ENCODE peak calls at places on chromosome 1, in six cellular contexts. T is OCI-LY7; X is adrenal gland; U is effector memory CD4-positive, alpha-beta T cell; M is mammary epithelial cell; W is neural progenitor cell. R is an unnamed sample. For H3K4me1, the result is how much of the 10 kb centered on the place peaks cover.

GRCh38 chr1:109792056-109792831 is 28.5 kb upstream of the EPS8L3 start:
- DNase-seq in U (no peak), X (peak), T (no peak), W (peak), M (peak), R (no peak)

GRCh38 chr1:177424746-177425145 is 254.0 kb downstream of the BRINP2 start:
- DNase-seq in M (no peak), T (no peak), W (no peak), X (no peak), U (no peak), R (no peak)

GRCh38 chr1:234114648-234115307 is 210.3 kb downstream of the SLC35F3 start:
- DNase-seq in U (no peak), T (peak), X (peak), W (peak), M (peak), R (peak)

GRCh38 chr1:22228505-22228911 is 85.6 kb upstream of the WNT4 start:
- DNase-seq in X (no peak), W (no peak), U (no peak), T (no peak), M (peak), R (no peak)

GRCh38 chr1:44941424-44942324 is 44.7 kb downstream of the EIF2B3 start:
- DNase-seq in U (no peak), T (no peak), W (no peak), X (no peak), M (no peak), R (no peak)

GRCh38 chr1:44832068-44832700 is 10.9 kb downstream of the PTCH2 start:
- DNase-seq in M (no peak), T (no peak), W (no peak), U (no peak), X (no peak), R (peak)

GRCh38 chr1:192153276-192153675 is 5.0 kb upstream of the RGS18 start:
- DNase-seq in U (no peak), T (no peak), M (no peak), X (no peak), W (no peak), R (no peak)

GRCh38 chr1:202553560-202554038 is 156.7 kb downstream of the SYT2 start:
- DNase-seq in M (no peak), W (no peak), X (peak), U (no peak), T (peak), R (no peak)

GRCh38 chr1:99644302-99645004 is 1.5 kb upstream of the PALMD start:
- DNase-seq in T (no peak), X (no peak), W (no peak), M (peak), U (no peak), R (no peak)

GRCh38 chr1:91741301-91741700 is 144.7 kb downstream of the TGFBR3 start:
- DNase-seq in M (no peak), X (no peak), T (no peak), W (no peak), U (no peak), R (no peak)

GRCh38 chr1:47031059-47031458 is 7.6 kb downstream of the CYP4X1 start:
- DNase-seq in T (no peak), U (no peak), X (peak), W (no peak), M (peak), R (no peak)

GRCh38 chr1:175129182-175129581 is 61.5 kb downstream of the TNN start:
- DNase-seq in T (no peak), X (no peak), W (no peak), M (peak), U (no peak), R (no peak)

GRCh38 chr1:231612393-231613089 is 14.0 kb upstream of the DISC1 start:
- DNase-seq in W (no peak), T (peak), U (peak), M (no peak), X (peak), R (peak)

GRCh38 chr1:159122005-159122621 is 45.5 kb upstream of the AIM2 start:
- DNase-seq in X (peak), W (no peak), U (no peak), M (peak), T (no peak), R (no peak)

GRCh38 chr1:220879509-220880366 is 495 bp downstream of the HLX start:
- DNase-seq in U (no peak), M (peak), X (peak), T (no peak), W (peak), R (no peak)

GRCh38 chr1:65470766-65471165 is 50.3 kb downstream of the LEPR start:
- DNase-seq in M (no peak), T (no peak), U (no peak), W (no peak), X (no peak), R (no peak)

GRCh38 chr1:185337221-185337620 is 20.2 kb upstream of the IVNS1ABP start:
- DNase-seq in W (no peak), M (peak), U (no peak), X (no peak), T (no peak), R (no peak)

GRCh38 chr1:174998569-174999215 is 1.1 kb upstream of the CACYBP start:
- DNase-seq in W (peak), U (peak), T (peak), X (peak), M (peak), R (peak)

GRCh38 chr1:24742090-24742938 is 2.9 kb upstream of the CLIC4 start:
- DNase-seq in W (no peak), U (no peak), X (no peak), T (peak), M (no peak), R (no peak)
- H3K4me1 ChIP-seq in W (under half), U (under half), X (under half), T (under half), M (under half), R (under half)

DNA sequence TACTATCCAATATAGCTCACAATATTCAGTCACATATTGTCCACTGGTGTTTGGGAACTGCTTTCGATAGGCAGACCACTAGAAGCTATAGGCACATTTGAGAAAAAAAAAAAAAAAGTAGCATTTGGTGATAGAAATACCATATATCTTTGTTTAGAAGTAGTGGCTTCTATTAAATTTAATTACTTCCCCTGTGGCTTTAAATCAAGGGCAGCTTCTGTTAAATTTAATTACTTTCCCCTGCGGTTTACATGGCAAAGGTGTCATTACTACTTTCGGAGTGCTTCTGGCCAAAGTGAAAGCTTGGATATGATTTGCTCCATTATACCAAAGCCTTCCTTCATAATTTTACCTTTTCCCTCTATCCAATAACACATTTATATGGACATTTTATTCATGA is 229.9 kb downstream of the TTLL7 start:
- DNase-seq in W (no peak), M (no peak), X (no peak), T (no peak), U (no peak), R (no peak)
- H3K4me1 ChIP-seq in W (under half), M (under half), X (under half), T (half or more), U (under half), R (under half)

DNA sequence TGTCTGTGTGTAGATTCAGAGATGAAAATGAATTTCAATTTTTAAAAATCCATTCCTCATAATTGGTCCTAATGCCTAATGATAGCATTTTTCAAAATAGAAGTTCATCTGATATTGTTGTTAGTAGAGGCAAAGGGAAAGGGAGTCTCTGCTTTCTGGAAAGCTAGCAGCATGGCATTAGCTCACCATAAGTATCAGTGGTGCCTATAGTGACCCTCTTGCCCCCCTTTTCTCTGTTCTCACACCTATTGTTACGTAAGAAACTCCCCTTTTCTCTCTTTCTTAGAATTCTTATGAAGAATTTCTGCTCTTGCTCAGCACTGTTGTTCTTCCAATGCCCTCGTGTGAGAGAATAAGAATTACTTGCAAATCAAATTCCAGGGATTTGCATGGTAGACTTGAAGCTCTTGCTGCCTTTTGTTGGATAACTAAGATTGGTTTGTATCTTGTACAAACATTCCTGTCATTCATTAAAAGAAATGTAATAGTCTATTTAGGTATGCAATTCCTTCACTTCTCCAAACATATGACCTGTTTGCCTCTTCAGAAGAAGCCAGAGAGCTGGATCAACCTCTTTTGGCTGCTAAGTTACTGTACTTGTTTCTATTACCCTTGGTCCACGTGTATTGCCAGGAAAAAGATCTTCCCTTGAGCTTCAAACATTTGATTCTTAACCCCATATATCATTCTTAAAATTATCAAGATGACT is 69.2 kb upstream of the MAGI3 start:
- DNase-seq in T (no peak), X (no peak), U (no peak), W (no peak), M (no peak), R (no peak)
- H3K4me1 ChIP-seq in T (under half), X (under half), U (under half), W (under half), M (under half), R (under half)

DNA sequence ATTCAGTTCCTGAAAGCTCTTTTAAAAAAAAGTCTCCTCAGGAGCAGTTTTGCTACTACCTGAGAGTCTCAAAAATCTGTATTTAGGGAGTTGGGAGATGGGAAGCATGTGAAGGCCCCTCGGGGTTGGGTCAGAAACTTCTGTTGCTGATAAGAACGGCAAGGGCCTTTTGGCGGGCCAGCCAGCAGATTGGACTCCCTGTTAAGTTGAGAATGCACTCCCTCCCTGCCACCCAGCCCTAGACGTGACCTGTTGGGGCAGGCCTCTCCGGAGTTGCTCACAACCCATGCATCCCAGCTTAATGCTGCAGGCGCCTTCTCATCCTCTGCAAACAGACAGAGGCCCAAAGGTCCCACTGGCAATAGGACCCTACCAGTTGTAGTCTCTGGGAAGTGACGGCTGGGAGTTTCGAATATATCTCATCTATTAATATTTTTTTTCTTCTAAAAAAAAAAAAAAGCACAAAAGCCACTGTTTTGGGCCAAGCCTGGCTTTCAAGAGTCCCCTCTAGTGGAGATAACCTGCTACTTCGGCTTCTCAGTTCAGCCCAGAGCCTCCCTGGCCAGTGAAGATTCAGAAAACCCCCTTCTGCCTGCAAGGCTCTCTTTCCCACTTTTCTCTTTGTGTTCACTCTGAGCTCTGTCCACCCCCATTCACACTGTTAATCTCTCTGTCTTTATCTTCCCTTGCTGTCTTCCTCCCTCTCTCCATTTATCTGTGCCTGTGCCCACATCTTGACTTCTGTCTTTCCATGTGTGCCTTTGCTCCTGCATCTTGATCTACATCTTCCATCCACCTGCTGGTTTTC is 5.3 kb downstream of the PLXNA2 start:
- DNase-seq in W (peak), T (peak), U (no peak), X (peak), M (peak), R (peak)
- H3K4me1 ChIP-seq in W (half or more), T (under half), U (under half), X (under half), M (half or more), R (under half)

DNA sequence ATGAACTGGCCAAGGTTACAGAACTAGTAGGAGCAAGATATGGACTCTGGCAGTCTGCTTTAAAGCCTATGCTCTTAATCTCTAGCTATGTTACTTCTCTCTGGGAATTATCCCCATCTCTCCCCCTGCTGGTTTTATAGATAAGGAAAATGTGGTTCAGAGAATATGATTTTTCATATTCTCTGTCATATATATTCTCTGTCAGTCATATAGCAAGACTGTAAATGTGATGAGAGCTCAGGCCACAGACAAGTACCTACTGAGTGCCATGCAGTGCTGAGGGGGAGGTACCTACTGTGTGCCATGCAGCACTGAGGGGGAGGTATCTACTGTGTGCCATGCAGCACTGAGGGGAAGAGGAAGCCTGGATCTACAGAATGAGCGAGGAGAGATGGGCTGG is 220.3 kb upstream of the FGGY start:
- DNase-seq in M (no peak), T (peak), U (no peak), X (no peak), W (no peak), R (no peak)
- H3K4me1 ChIP-seq in M (under half), T (under half), U (under half), X (under half), W (under half), R (under half)

GRCh38 chr1:23592209-23592905 is 33.1 kb upstream of the ID3 start:
- DNase-seq in W (no peak), M (peak), U (no peak), X (no peak), T (peak), R (no peak)
- H3K4me1 ChIP-seq in W (under half), M (half or more), U (under half), X (under half), T (half or more), R (half or more)